ENCODE peak calls at places on chromosomes 3 and 15, in six cellular contexts. K is upper lobe of left lung; W is SHP77 treated with DMSO at 0.1 percent for 48 hours; Z is IMR-90; E is activated T-helper 1 cell treated with anti-CD3 and anti-CD28 coated beads, Interleukin-12 subunit alpha, Interleukin-12 subunit beta, Interleukin-2, Interleukin-4 antibody, amounts not matched to agents 30 ng/mL and 10 ng/mL and 1 ng/mL, durations not matched to agents 14 hours and 24 hours and 36 hours; L is mammary epithelial cell. U is an unnamed sample.

GRCh38 chr3:174363256-174363655 is 495.9 kb upstream of the NAALADL2 start:
- DNase-seq in K (no peak), W (no peak), E (no peak), L (no peak), Z (no peak), U (no peak)

GRCh38 chr3:36514171-36514570 is 133.9 kb downstream of the STAC start:
- DNase-seq in K (no peak), L (peak; percentile 14), W (no peak), Z (peak; percentile 2), E (no peak), U (no peak)

GRCh38 chr3:4752201-4753072 is 226.8 kb upstream of the BHLHE40 start:
- DNase-seq in L (peak; percentile 36), W (no peak), Z (peak; percentile 10), K (no peak), E (no peak), U (no peak)

GRCh38 chr15:62895139-62895866 is 147.2 kb upstream of the TPM1 start:
- DNase-seq in L (peak; percentile 48), E (no peak), W (no peak), K (no peak), Z (peak; percentile 88), U (peak; percentile 79)

GRCh38 chr3:18024715-18025114 is 282.3 kb upstream of the TBC1D5 start:
- DNase-seq in W (no peak), E (no peak), K (no peak), Z (no peak), L (no peak), U (no peak)

GRCh38 chr15:62059108-62059817 is 984 bp downstream of the VPS13C start:
- DNase-seq in W (no peak), E (no peak), Z (no peak), L (peak; percentile 17), K (no peak), U (peak; percentile 19)

GRCh38 chr15:45635191-45635638 is 386 bp downstream of the SQOR start:
- DNase-seq in L (no peak), K (peak; percentile 91), W (no peak), E (peak; percentile 55), Z (no peak), U (peak; percentile 35)

GRCh38 chr3:43243590-43244587 is 42.5 kb upstream of the SNRK start:
- DNase-seq in K (no peak), L (no peak), W (no peak), Z (no peak), E (no peak), U (no peak)

GRCh38 chr3:172148269-172148668 is 108.9 kb downstream of the FNDC3B start:
- DNase-seq in E (no peak), K (no peak), W (no peak), L (no peak), Z (peak; percentile 49), U (peak; percentile 53)

GRCh38 chr3:107222927-107223326 is 154.3 kb upstream of the CCDC54 start:
- DNase-seq in L (no peak), E (no peak), K (no peak), Z (peak; percentile 88), W (no peak), U (peak; percentile 96)

GRCh38 chr15:101242160-101242998 is 9.5 kb downstream of the CHSY1 start:
- DNase-seq in K (no peak), E (peak; percentile 68), W (no peak), L (peak; percentile 57), Z (peak; percentile 59), U (peak; percentile 50)

GRCh38 chr3:71133874-71134273 is 449.7 kb downstream of the FOXP1 start:
- DNase-seq in K (no peak), Z (no peak), W (no peak), L (no peak), E (no peak), U (no peak)

GRCh38 chr3:188624384-188624783 is 470.4 kb downstream of the LPP start:
- DNase-seq in K (no peak), W (no peak), L (no peak), E (no peak), Z (peak; percentile 72), U (peak; percentile 88)

GRCh38 chr3:72830452-72831217 is 17.6 kb downstream of the SHQ1 start:
- DNase-seq in K (no peak), L (no peak), W (no peak), E (no peak), Z (peak; percentile 82), U (no peak)

GRCh38 chr15:41955100-41955499 is 17.3 kb downstream of the EHD4 start:
- DNase-seq in L (no peak), W (no peak), K (no peak), Z (no peak), E (no peak), U (no peak)

GRCh38 chr15:74396445-74397238 is 29.2 kb upstream of the CYP11A1 start:
- DNase-seq in E (no peak), Z (peak; percentile 89), K (no peak), L (peak; percentile 98), W (no peak), U (peak; percentile 84)

GRCh38 chr3:73508330-73508954 is 116.3 kb downstream of the PDZRN3 start:
- DNase-seq in Z (peak; percentile 81), E (no peak), W (peak; percentile 43), K (no peak), L (peak; percentile 45), U (peak; percentile 68)

GRCh38 chr3:170475091-170475705 is 56.5 kb downstream of the CLDN11 start:
- DNase-seq in K (no peak), L (no peak), E (no peak), Z (peak; percentile 62), W (no peak), U (peak; percentile 35)

GRCh38 chr3:111808439-111808838 is 50.6 kb upstream of the PHLDB2 start:
- DNase-seq in L (peak; percentile 44), Z (peak; percentile 27), K (no peak), W (no peak), E (no peak), U (peak; percentile 60)

GRCh38 chr15:85582719-85583089 is 202.3 kb downstream of the AKAP13 start:
- DNase-seq in L (no peak), K (no peak), W (no peak), Z (peak; percentile 46), E (peak; percentile 67), U (no peak)

GRCh38 chr3:128804017-128804816 is 75.2 kb upstream of the ACAD9 start:
- DNase-seq in L (no peak), Z (peak; percentile 60), W (no peak), K (no peak), E (peak; percentile 77), U (no peak)

GRCh38 chr15:52288051-52288942 is 7.3 kb downstream of the MYO5C start:
- DNase-seq in E (no peak), W (peak; percentile 72), Z (peak; percentile 46), K (peak; percentile 58), L (peak; percentile 42), U (no peak)

GRCh38 chr15:89104172-89104564 is 15.9 kb downstream of the ABHD2 start:
- DNase-seq in L (no peak), E (no peak), W (no peak), Z (peak; percentile 29), K (no peak), U (no peak)

GRCh38 chr3:167740961-167741587 is 5.6 kb downstream of the SERPINI1 start:
- DNase-seq in E (peak; percentile 1), L (peak; percentile 27), K (no peak), W (no peak), Z (peak; percentile 42), U (peak; percentile 45)

GRCh38 chr15:55829826-55830225 is 86.9 kb upstream of the PRTG start:
- DNase-seq in W (no peak), K (no peak), L (peak; percentile 78), Z (no peak), E (no peak), U (no peak)

GRCh38 chr15:75149911-75150709 is 51.6 kb upstream of the C15orf39 start:
- DNase-seq in Z (peak; percentile 38), K (no peak), E (no peak), L (peak; percentile 98), W (no peak), U (peak; percentile 74)

GRCh38 chr3:139764936-139765335 is 87.2 kb upstream of the NMNAT3 start:
- DNase-seq in K (no peak), L (peak; percentile 76), Z (peak; percentile 66), W (no peak), E (no peak), U (peak; percentile 61)

GRCh38 chr3:49703443-49703927 is 14.1 kb downstream of the RNF123 start:
- DNase-seq in Z (peak; percentile 62), W (no peak), E (peak; percentile 57), K (no peak), L (peak; percentile 49), U (peak; percentile 51)

GRCh38 chr3:121295966-121296365 is 249.8 kb downstream of the POLQ start:
- DNase-seq in Z (no peak), K (no peak), L (peak; percentile 1), E (no peak), W (no peak), U (peak; percentile 54)

GRCh38 chr3:172021165-172021564 is 18.2 kb upstream of the FNDC3B start:
- DNase-seq in L (no peak), W (no peak), E (no peak), K (no peak), Z (no peak), U (no peak)

U was measured in HCEC 1CT.